ENCODE peak calls at places on chromosomes 5 and 9, in six cellular contexts. K is mucosa of descending colon, O is GM04504, P is SIG-M5, N is ecto neural progenitor cell, I is NCI-H1092 treated with DMSO at 0.1 percent for 48 hours. M is an unnamed sample.

GRCh38 chr9:101176384-101176783 is 147.9 kb downstream of the PLPPR1 start:
- DNase-seq in I (no peak), P (no peak), N (no peak), O (no peak), K (no peak), M (no peak)

GRCh38 chr5:147760086-147760485 is 22.4 kb downstream of the JAKMIP2 start:
- DNase-seq in P (no peak), K (no peak), O (no peak), N (no peak), I (no peak), M (no peak)

GRCh38 chr9:108297025-108297424 is 558.8 kb downstream of the ACTL7B start:
- DNase-seq in O (peak), I (no peak), P (peak), K (no peak), N (no peak), M (no peak)

GRCh38 chr5:126370796-126371718 is 52.2 kb upstream of the GRAMD2B start:
- DNase-seq in O (no peak), I (no peak), N (no peak), K (peak), P (no peak), M (no peak)

GRCh38 chr9:92726971-92727715 is 37.5 kb downstream of the BICD2 start:
- DNase-seq in O (no peak), K (no peak), P (no peak), I (peak), N (peak), M (no peak)

GRCh38 chr5:153781325-153781724 is 257.4 kb downstream of the FAM114A2 start:
- DNase-seq in P (no peak), O (no peak), K (no peak), N (no peak), I (no peak), M (peak)

GRCh38 chr5:131198625-131199024 is 27.9 kb downstream of the LYRM7 start:
- DNase-seq in K (no peak), I (no peak), N (no peak), P (no peak), O (no peak), M (no peak)

GRCh38 chr9:28583832-28584231 is 1010.6 kb upstream of the C9orf72 start:
- DNase-seq in P (no peak), O (no peak), N (no peak), K (no peak), I (no peak), M (no peak)

GRCh38 chr5:1765141-1765879 is 34.3 kb downstream of the MRPL36 start:
- DNase-seq in I (no peak), O (no peak), P (no peak), N (no peak), K (no peak), M (no peak)

GRCh38 chr5:31990701-31991110 is 183.4 kb downstream of the GOLPH3 start:
- DNase-seq in K (no peak), P (no peak), O (no peak), N (no peak), I (no peak), M (no peak)

GRCh38 chr5:2374703-2375102 is 376.8 kb downstream of the IRX2 start:
- DNase-seq in P (no peak), N (peak), O (no peak), K (no peak), I (no peak), M (peak)

GRCh38 chr9:94952553-94953373 is 226.3 kb downstream of the AOPEP start:
- DNase-seq in O (no peak), N (no peak), I (no peak), P (no peak), K (no peak), M (no peak)

GRCh38 chr5:67248703-67249589 is 52.3 kb upstream of the CD180 start:
- DNase-seq in I (no peak), N (no peak), P (no peak), K (no peak), O (no peak), M (no peak)

GRCh38 chr5:1204693-1205242 is 3.4 kb downstream of the SLC6A19 start:
- DNase-seq in K (no peak), I (peak), P (no peak), N (peak), O (no peak), M (no peak)

GRCh38 chr5:150036513-150036912 is 36.0 kb downstream of the HMGXB3 start:
- DNase-seq in O (peak), N (no peak), K (no peak), P (no peak), I (no peak), M (no peak)

GRCh38 chr5:157546456-157547100 is 29.0 kb downstream of the ADAM19 start:
- DNase-seq in P (no peak), N (no peak), O (no peak), K (no peak), I (no peak), M (no peak)

GRCh38 chr5:133353741-133354140 is 258.6 kb downstream of the FSTL4 start:
- DNase-seq in K (no peak), O (no peak), I (no peak), P (no peak), N (peak), M (no peak)

GRCh38 chr9:112296929-112297328 is 36.5 kb downstream of the PTBP3 start:
- DNase-seq in I (no peak), N (no peak), K (no peak), O (no peak), P (no peak), M (no peak)

M was measured in vagina.